ENCODE peak calls at places on chromosomes 4 and X, in six cellular contexts. I is NCI-H2029, P is dorsolateral prefrontal cortex, A is A549, V is mucosa of descending colon, C is IMR-90. Q is an unnamed sample.

GRCh38 chrX:68697465-68698125 is 50.1 kb downstream of the STARD8 start:
- DNase-seq in A (no peak), C (no peak), P (no peak), I (no peak), V (no peak), Q (no peak)

GRCh38 chr4:101158136-101158485 is 189.2 kb downstream of the PPP3CA start:
- DNase-seq in I (no peak), A (peak), C (peak), P (peak), V (no peak), Q (no peak)

GRCh38 chr4:145557720-145558119 is 61.5 kb upstream of the MMAA start:
- DNase-seq in V (no peak), A (peak), I (peak), P (no peak), C (peak), Q (peak)

GRCh38 chrX:37759878-37760418 is 19.9 kb upstream of the CYBB start:
- DNase-seq in I (peak), V (no peak), C (no peak), P (no peak), A (no peak), Q (no peak)

GRCh38 chr4:102420563-102421221 is 75.4 kb upstream of the SLC39A8 start:
- DNase-seq in C (peak), I (no peak), P (no peak), A (peak), V (no peak), Q (no peak)

GRCh38 chr4:31548823-31549222 is 828.7 kb downstream of the PCDH7 start:
- DNase-seq in V (no peak), I (no peak), A (no peak), C (no peak), P (no peak), Q (no peak)

GRCh38 chr4:1604181-1604705 is 79.9 kb downstream of the FAM53A start:
- DNase-seq in P (no peak), V (peak), A (no peak), C (no peak), I (no peak), Q (no peak)

GRCh38 chrX:2583194-2584162 is 82.7 kb upstream of the DHRSX start:
- DNase-seq in A (no peak), C (no peak), V (no peak), I (no peak), P (no peak), Q (no peak)

GRCh38 chrX:262391-262909 is 18.7 kb upstream of the PLCXD1 start:
- DNase-seq in I (no peak), V (peak), P (peak), C (no peak), A (peak), Q (no peak)

GRCh38 chr4:77155631-77156345 is 1.2 kb upstream of the CCNG2 start:
- DNase-seq in V (no peak), P (no peak), C (no peak), A (no peak), I (no peak), Q (no peak)

GRCh38 chr4:62232755-62233280 is 1032.7 kb downstream of the ADGRL3 start:
- DNase-seq in P (no peak), C (no peak), A (no peak), V (no peak), I (no peak), Q (no peak)

GRCh38 chr4:6568689-6569332 is 6.2 kb upstream of the MAN2B2 start:
- DNase-seq in I (no peak), C (peak), V (no peak), P (no peak), A (peak), Q (no peak)

GRCh38 chr4:150056569-150056968 is 21.7 kb upstream of the DCLK2 start:
- DNase-seq in P (no peak), I (no peak), A (peak), C (peak), V (no peak), Q (no peak)

GRCh38 chr4:4603067-4603466 is 61.2 kb upstream of the STX18 start:
- DNase-seq in P (no peak), V (no peak), A (no peak), I (no peak), C (no peak), Q (no peak)

GRCh38 chr4:183424109-183424751 is 20.2 kb upstream of the CDKN2AIP start:
- DNase-seq in A (no peak), C (no peak), P (no peak), V (peak), I (no peak), Q (no peak)

GRCh38 chrX:134313418-134313817 is 76.4 kb downstream of the CCDC160 start:
- DNase-seq in V (no peak), A (no peak), I (no peak), P (no peak), C (no peak), Q (no peak)

Q was measured in prostate gland.